ENCODE peak calls at places on chromosomes 12 and 14, in four cellular contexts. K, O, U and M are unnamed samples.

GRCh38 chr12:92445253-92446081 is 257.3 kb upstream of the PLEKHG7 start:
- DNase-seq in K (no peak), O (no peak), U (no peak), M (no peak)

GRCh38 chr12:127984386-127985055 is 282.4 kb upstream of the TMEM132C start:
- DNase-seq in O (no peak), K (no peak), U (no peak), M (no peak)

GRCh38 chr14:105351410-105351809 is 36.9 kb downstream of the PACS2 start:
- DNase-seq in O (no peak), K (no peak), U (no peak), M (no peak)

GRCh38 chr14:102442241-102443211 is 67.0 kb downstream of the ANKRD9 start:
- DNase-seq in O (peak), K (peak), U (peak), M (no peak)

GRCh38 chr12:31959701-31960391 is 631 bp downstream of the RESF1 start:
- DNase-seq in U (peak), O (peak), K (peak), M (peak)

GRCh38 chr12:48447755-48448154 is 24.6 kb upstream of the ANP32D start:
- DNase-seq in K (no peak), U (no peak), O (no peak), M (no peak)

GRCh38 chr12:127903146-127903545 is 363.8 kb upstream of the TMEM132C start:
- DNase-seq in O (no peak), U (no peak), K (no peak), M (no peak)

GRCh38 chr12:85036241-85036707 is at the start of the genes LRRIQ1 and TSPAN19:
- DNase-seq in O (peak), U (peak), K (peak), M (peak)

GRCh38 chr12:101697197-101697929 is at the start of gene CHPT1:
- DNase-seq in K (peak), U (peak), O (peak), M (peak)

GRCh38 chr12:103884316-103884715 is 43.3 kb upstream of the NT5DC3 start:
- DNase-seq in K (peak), O (peak), U (no peak), M (peak)

GRCh38 chr12:123351349-123351748 is 13.3 kb downstream of the SBNO1 start:
- DNase-seq in O (no peak), U (no peak), K (no peak), M (no peak)

GRCh38 chr12:34257093-34257492 is 234.8 kb downstream of the ALG10 start:
- DNase-seq in K (no peak), U (no peak), O (no peak), M (no peak)
- TF ChIP-seq CTCF in K (no peak), U (no peak), O (no peak), M (no peak)

GRCh38 chr14:55026793-55027560 is at the start of the genes SOCS4 and WDHD1:
- DNase-seq in O (peak), K (peak), U (peak), M (peak)
- TF ChIP-seq CTCF in O (no peak), K (peak), U (peak), M (peak)

GRCh38 chr12:10559241-10559640 is 53.6 kb downstream of the EIF2S3B start:
- DNase-seq in K (no peak), O (no peak), U (no peak), M (no peak)

GRCh38 chr12:10558291-10558690 is 52.6 kb downstream of the EIF2S3B start:
- DNase-seq in K (no peak), U (no peak), O (no peak), M (no peak)

GRCh38 chr12:10563002-10563401 is 50.4 kb downstream of the MAGOHB start:
- DNase-seq in K (no peak), U (no peak), O (no peak), M (no peak)

GRCh38 chr12:10563966-10564365 is 49.4 kb downstream of the MAGOHB start:
- DNase-seq in O (peak), K (no peak), U (no peak), M (no peak)

DNA sequence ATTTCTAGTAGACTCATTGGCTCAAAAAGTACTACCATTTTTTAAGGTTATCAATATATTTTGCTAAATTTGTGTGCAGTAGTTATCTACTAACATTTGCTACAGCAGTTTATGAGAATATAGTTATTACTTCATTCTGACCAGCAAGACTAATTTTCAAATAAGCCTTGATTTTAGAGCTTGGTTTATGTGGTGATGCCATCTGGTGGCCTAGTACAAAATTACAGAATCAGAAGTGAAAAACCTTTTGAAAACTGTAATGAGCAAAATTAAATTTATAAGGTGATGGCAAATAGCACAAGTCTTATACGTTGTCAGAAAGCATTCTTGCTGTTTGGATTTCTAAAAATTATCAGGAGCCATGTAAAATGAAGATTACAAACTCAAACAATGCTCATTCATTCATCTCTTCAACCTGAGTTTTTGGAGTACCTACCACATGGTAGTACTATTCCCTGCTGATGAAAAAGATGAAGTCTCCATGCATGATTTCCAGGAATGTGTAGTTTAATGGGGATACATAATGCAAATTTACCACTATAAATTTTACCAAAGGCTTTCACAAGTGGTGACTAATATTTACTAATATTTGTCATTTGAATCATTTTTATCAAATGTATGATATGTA is 51.0 kb downstream of the MAGOHB start:
- DNase-seq in U (peak), O (peak), K (peak), M (peak)
- TF ChIP-seq CTCF in U (peak), O (peak), K (peak), M (peak)

GRCh38 chr12:98699568-98699967 is 54.5 kb downstream of the APAF1 start:
- DNase-seq in U (no peak), K (peak), O (no peak), M (no peak)

GRCh38 chr12:98701166-98701565 is 56.1 kb downstream of the APAF1 start:
- DNase-seq in U (no peak), K (peak), O (no peak), M (no peak)

GRCh38 chr12:98696036-98696646 is 51.1 kb downstream of the APAF1 start:
- DNase-seq in O (no peak), K (peak), U (no peak), M (no peak)

GRCh38 chr12:98697209-98697608 is 52.1 kb downstream of the APAF1 start:
- DNase-seq in K (no peak), O (no peak), U (no peak), M (no peak)

DNA sequence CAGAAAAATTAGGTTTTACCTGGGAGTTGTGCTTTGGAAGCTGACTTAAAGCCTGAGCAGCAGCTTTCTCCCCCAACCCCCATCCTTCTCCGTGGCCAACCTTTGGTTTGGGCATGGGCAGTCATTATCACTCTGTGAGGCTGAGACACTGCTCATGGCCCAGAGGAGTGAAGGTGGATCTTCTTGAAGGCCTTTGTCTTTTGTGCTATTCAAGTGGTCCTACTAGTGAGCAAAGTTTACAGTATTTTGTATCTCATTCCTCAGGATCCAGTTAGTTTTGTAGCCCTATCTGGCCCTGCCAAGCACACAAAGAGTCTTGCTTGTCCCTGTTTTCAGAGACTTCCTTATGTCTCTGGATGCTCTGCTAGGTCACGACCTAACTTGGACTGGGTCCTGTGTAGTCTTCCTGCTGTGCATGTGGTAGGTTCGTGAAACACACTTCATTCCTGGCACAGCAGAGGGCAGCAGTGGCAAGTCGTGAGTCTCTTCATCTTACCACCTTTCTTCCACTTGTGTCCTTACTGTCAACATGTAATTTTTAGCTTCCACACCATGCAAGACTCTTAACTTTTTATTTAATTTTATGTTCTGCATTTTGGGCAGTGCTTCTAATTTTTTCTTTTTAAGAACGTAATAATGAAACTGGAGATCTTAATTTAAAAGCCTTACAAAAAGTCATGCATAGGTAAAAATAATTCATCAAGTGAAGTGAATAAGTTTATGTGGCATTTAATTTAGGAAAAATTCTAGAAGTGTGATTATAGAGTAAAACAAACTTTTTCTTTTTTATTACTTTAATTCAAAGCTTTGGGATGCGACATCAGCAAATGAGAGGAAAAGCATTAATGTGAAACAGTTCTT is 53.7 kb downstream of the APAF1 start:
- DNase-seq in U (peak), K (peak), O (peak), M (peak)
- TF ChIP-seq CTCF in U (peak), K (peak), O (peak), M (peak)

DNA sequence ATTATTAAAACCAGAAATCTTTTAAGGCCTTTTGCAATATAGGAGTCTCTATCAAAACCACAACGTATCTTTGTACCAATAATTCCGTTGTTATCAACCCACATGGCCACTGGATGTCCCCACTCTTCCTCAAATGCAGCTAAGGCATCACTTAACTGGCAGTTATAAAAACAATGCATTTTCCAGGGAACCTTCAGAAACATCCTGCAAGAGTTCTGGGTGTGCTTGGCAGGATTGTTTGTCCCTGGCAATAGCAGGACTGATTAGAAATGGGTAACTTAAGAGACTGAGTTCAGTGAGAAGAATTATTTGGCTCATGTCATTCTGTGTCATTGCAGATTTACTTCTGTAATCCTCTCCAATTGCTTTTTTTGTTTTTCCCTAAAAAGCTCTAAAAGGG is 112.0 kb downstream of the SLC15A5 start:
- DNase-seq in O (peak), U (peak), K (peak), M (no peak)
- TF ChIP-seq CTCF in O (peak), U (peak), K (peak), M (peak)

DNA sequence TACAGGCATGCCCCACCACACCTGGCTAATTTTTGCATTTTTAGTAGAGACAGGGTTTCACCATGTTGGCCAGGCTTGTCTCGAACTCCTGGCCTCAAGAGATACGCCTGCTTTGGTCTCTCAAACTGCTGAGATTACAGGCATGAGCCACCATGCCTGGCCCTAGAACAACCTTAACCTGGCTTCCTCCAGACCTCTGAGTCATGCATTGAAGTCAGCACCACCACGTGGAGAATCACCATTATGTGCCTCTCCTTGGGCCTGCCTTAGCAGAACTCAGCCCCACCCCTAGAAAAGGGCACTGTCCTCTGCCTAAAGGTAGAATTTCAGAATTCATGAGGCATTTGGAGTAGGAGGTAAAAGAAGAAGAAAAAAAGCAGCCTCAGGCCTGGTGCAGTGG is 49.0 kb downstream of the LIMA1 start:
- DNase-seq in K (no peak), O (no peak), U (no peak), M (no peak)
- TF ChIP-seq CTCF in K (no peak), O (no peak), U (no peak), M (no peak)

DNA sequence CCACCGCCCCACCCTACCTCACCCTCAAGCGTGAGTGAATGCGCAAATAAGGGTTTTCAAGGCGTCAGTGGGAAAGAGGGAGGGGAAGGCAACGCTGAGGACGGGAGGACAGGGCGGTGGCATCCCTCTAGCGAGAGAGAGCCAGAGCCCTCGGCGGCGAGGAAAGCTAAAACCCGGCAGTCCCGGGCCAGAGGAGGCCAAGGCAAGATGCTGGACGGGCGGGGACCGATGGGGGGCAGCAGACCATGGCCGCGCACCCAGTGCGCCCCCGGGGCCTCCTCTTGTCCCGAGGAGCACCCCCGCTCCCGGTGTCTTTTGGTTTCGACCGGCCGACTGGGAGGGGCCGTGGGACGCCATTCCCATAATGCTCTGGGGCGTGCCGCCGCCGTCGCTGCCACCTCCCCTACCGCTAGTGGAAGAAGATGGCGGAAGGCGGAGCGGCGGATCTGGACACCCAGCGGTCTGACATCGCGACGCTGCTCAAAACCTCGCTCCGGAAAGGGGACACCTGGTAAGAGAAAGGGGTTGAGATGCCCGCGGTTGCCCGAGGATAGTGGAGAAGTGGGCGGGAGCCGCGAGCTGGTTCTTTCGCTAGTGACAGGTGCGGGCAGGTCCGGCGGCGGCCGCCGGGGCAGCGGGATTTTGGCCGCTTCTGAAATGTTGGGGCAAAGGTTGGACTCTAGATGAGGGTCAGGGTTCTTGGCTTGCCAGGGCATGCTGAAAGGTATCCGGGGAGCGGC is at the start of gene USP15:
- DNase-seq in U (peak), O (peak), K (peak), M (peak)
- TF ChIP-seq CTCF in U (peak), O (peak), K (peak), M (peak)

GRCh38 chr14:69776875-69777453 is 10.0 kb downstream of the SRSF5 start:
- DNase-seq in U (no peak), O (no peak), K (no peak), M (no peak)

GRCh38 chr14:69779088-69779487 is 12.1 kb downstream of the SRSF5 start:
- DNase-seq in O (no peak), U (no peak), K (no peak), M (no peak)

GRCh38 chr14:69780092-69780491 is 13.2 kb downstream of the SRSF5 start:
- DNase-seq in K (no peak), O (no peak), U (peak), M (no peak)

GRCh38 chr14:69784942-69785341 is 12.1 kb downstream of the SLC10A1 start:
- DNase-seq in K (no peak), U (no peak), O (no peak), M (no peak)

DNA sequence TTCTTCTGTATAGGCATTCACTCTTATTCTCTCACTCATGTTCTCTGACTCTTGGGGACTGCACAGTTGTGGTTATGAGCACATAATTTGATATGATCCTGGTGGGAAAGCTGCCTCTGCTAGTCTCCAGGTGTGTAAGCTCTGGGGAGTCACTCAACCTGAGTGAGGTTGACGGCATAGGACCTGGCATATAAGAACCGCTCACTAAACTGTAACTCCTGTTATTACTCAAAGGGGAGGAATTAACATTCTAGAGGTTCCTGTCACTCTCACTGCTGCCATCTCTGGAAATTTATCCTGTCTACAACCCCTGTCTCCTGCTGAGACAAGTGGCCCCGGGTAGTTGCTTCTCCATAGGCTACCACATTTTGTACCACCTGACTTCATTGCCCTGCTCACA is 14.0 kb downstream of the SRSF5 start:
- DNase-seq in O (no peak), K (no peak), U (no peak), M (no peak)
- TF ChIP-seq CTCF in O (no peak), K (no peak), U (no peak), M (no peak)

DNA sequence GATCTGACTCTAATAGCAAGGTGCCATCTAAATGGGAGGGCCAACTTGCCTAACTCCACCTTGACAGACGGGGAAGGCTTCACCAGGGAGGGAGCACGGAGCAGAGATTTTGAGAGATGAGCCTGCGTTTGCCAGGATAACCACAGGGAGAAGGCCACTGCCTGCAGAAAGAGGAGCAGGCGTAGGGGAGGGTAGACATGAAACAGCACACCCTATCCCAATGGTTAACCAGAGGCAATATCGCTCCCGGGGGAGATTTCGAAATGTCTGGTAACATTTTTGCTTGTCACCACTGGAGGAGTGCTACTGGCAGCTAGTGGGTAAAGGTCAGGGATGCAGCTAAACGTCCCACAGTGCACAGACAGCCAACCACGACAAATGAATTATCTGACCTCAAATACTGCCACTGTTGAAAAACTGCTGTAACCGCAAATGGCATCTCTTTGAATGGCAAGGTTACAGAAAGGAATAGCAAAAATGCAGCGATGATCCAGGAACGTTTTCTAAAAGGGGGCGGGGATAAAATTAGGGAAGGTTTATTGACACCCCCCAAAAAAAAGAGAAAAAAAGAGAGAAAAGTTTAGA is 126.0 kb upstream of the ATF7IP start:
- DNase-seq in U (peak), O (peak), K (no peak), M (peak)
- TF ChIP-seq CTCF in U (peak), O (no peak), K (no peak), M (peak)

DNA sequence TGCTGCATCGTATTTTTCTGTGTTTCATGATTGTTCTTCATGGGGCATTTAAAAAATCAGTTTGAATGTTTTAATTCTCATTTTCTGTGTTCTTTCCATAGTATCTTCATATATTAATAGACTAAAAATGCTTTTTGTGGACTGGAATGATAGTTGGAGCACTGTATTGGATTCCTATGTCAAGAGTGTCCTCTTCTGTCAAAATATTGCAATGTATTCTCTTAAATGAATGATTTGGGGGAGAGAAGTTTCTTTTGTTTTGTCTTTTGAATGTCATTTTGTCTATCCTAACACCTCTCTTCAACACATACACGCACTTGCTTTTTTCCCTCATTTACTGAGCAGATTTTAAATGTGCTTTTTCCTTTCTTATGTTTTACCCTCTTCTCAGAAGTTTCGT is 4.7 kb upstream of the EIF2S3B start:
- DNase-seq in K (no peak), U (no peak), O (no peak), M (no peak)
- TF ChIP-seq CTCF in K (peak), U (peak), O (peak), M (peak)